ENCODE peak calls at places on chromosomes 3 and 15, in nine cellular contexts. R is caudate nucleus; C is ovary; M is esophagus muscularis mucosa; A is naive thymus-derived CD4-positive, alpha-beta T cell; I is hepatocyte; T is pancreas; E is CD4-positive, alpha-beta memory T cell; N is lung. L is an unnamed sample.

GRCh38 chr15:74420193-74420905 is 13.4 kb downstream of the SEMA7A start:
- DNase-seq in R (no peak), C (no peak), M (no peak), A (no peak), I (no peak), T (peak), E (no peak), N (no peak), L (no peak)

GRCh38 chr3:133996251-133996661 is 33.5 kb downstream of the SLCO2A1 start:
- DNase-seq in R (no peak), C (no peak), M (no peak), A (no peak), I (no peak), T (no peak), E (no peak), N (no peak), L (no peak)

GRCh38 chr3:45199837-45200648 is 26.0 kb downstream of the TMEM158 start:
- DNase-seq in R (no peak), C (no peak), M (no peak), A (no peak), I (peak), T (no peak), E (no peak), N (no peak), L (no peak)

GRCh38 chr15:34325368-34325767 is 12.2 kb downstream of the SLC12A6 start:
- DNase-seq in R (no peak), C (no peak), M (no peak), A (no peak), I (no peak), T (no peak), E (no peak), N (no peak), L (no peak)

GRCh38 chr3:10983219-10983916 is 9.2 kb upstream of the SLC6A1 start:
- DNase-seq in R (no peak), C (no peak), M (no peak), A (no peak), I (peak), T (peak), E (no peak), N (peak), L (no peak)

GRCh38 chr15:46297766-46298165 is 662.9 kb downstream of the SQOR start:
- DNase-seq in R (no peak), C (no peak), M (no peak), A (no peak), I (no peak), T (no peak), E (no peak), N (no peak), L (no peak)

GRCh38 chr15:71780349-71780976 is 29.9 kb upstream of the NR2E3 start:
- DNase-seq in R (no peak), C (no peak), M (no peak), A (no peak), I (peak), T (peak), E (peak), N (no peak), L (no peak)

GRCh38 chr15:69489101-69489571 is 36.5 kb downstream of the RPLP1 start:
- DNase-seq in R (no peak), C (no peak), M (no peak), A (no peak), I (no peak), T (no peak), E (no peak), N (no peak), L (no peak)

GRCh38 chr3:123377173-123377740 is 71.6 kb downstream of the ADCY5 start:
- DNase-seq in R (no peak), C (no peak), M (no peak), A (no peak), I (no peak), T (no peak), E (no peak), N (no peak), L (no peak)

GRCh38 chr3:38605981-38606380 is 43.5 kb downstream of the SCN5A start:
- DNase-seq in R (no peak), C (peak), M (no peak), A (no peak), I (no peak), T (no peak), E (no peak), N (no peak), L (no peak)

GRCh38 chr3:135056084-135056730 is 261.1 kb downstream of the EPHB1 start:
- DNase-seq in R (no peak), C (no peak), M (peak), A (no peak), I (no peak), T (no peak), E (no peak), N (no peak), L (no peak)

GRCh38 chr15:97410907-97411575 is 549.5 kb upstream of the ARRDC4 start:
- DNase-seq in R (no peak), C (no peak), M (no peak), A (no peak), I (no peak), T (no peak), E (no peak), N (no peak), L (no peak)

GRCh38 chr3:30779686-30780287 is 114.7 kb downstream of the GADL1 start:
- DNase-seq in R (no peak), C (no peak), M (no peak), A (no peak), I (peak), T (no peak), E (peak), N (no peak), L (no peak)

GRCh38 chr15:38853608-38854007 is 289.0 kb upstream of the RASGRP1 start:
- DNase-seq in R (no peak), C (no peak), M (no peak), A (no peak), I (peak), T (no peak), E (peak), N (no peak), L (no peak)

GRCh38 chr3:11672396-11672795 is 28.7 kb upstream of the VGLL4 start:
- DNase-seq in R (no peak), C (no peak), M (peak), A (no peak), I (no peak), T (no peak), E (no peak), N (no peak), L (no peak)

GRCh38 chr15:101266034-101266433 is 11.3 kb downstream of the SELENOS start:
- DNase-seq in R (no peak), C (no peak), M (no peak), A (no peak), I (no peak), T (no peak), E (no peak), N (no peak), L (no peak)

GRCh38 chr3:161171113-161171512 is 50.0 kb upstream of the NMD3 start:
- DNase-seq in R (no peak), C (peak), M (no peak), A (no peak), I (peak), T (peak), E (no peak), N (no peak), L (no peak)

GRCh38 chr3:70712449-70713082 is 400.1 kb upstream of the MDFIC2 start:
- DNase-seq in R (no peak), C (no peak), M (no peak), A (no peak), I (no peak), T (no peak), E (no peak), N (no peak), L (no peak)

GRCh38 chr3:169348981-169349942 is 314.2 kb downstream of the MECOM start:
- DNase-seq in R (no peak), C (no peak), M (no peak), A (no peak), I (peak), T (no peak), E (no peak), N (peak), L (no peak)

GRCh38 chr3:100590114-100590839 is 19.1 kb upstream of the ADGRG7 start:
- DNase-seq in R (peak), C (no peak), M (no peak), A (peak), I (peak), T (peak), E (peak), N (peak), L (no peak)

GRCh38 chr3:128455116-128455515 is 11.6 kb downstream of the DNAJB8 start:
- DNase-seq in R (no peak), C (no peak), M (no peak), A (no peak), I (no peak), T (no peak), E (no peak), N (no peak), L (no peak)

GRCh38 chr3:102206506-102207145 is 228.2 kb upstream of the ZPLD1 start:
- DNase-seq in R (no peak), C (peak), M (peak), A (no peak), I (peak), T (peak), E (no peak), N (peak), L (no peak)

GRCh38 chr15:42584031-42584765 is 8.8 kb downstream of the STARD9 start:
- DNase-seq in R (no peak), C (no peak), M (no peak), A (no peak), I (no peak), T (no peak), E (no peak), N (no peak), L (no peak)

GRCh38 chr3:52439426-52440248 is 5.3 kb downstream of the SEMA3G start:
- DNase-seq in R (no peak), C (no peak), M (no peak), A (no peak), I (peak), T (no peak), E (no peak), N (no peak), L (no peak)

GRCh38 chr3:9986230-9986725 is 363 bp downstream of the EMC3 start:
- DNase-seq in R (no peak), C (no peak), M (no peak), A (no peak), I (peak), T (no peak), E (no peak), N (no peak), L (no peak)

GRCh38 chr3:132629928-132630327 is 29.7 kb downstream of the ACAD11 start:
- DNase-seq in R (no peak), C (no peak), M (no peak), A (no peak), I (no peak), T (no peak), E (no peak), N (no peak), L (no peak)

GRCh38 chr3:169508426-169508825 is 155.1 kb downstream of the MECOM start:
- DNase-seq in R (no peak), C (no peak), M (no peak), A (no peak), I (no peak), T (no peak), E (no peak), N (no peak), L (no peak)

GRCh38 chr3:24047513-24047912 is 102.4 kb downstream of the NR1D2 start:
- DNase-seq in R (no peak), C (no peak), M (no peak), A (no peak), I (no peak), T (no peak), E (no peak), N (no peak), L (no peak)

GRCh38 chr3:54783611-54784010 is 144.2 kb downstream of the LRTM1 start:
- DNase-seq in R (no peak), C (no peak), M (no peak), A (no peak), I (no peak), T (no peak), E (no peak), N (no peak), L (no peak)

GRCh38 chr3:14806641-14807263 is 12.0 kb upstream of the FGD5 start:
- DNase-seq in R (no peak), C (no peak), M (no peak), A (no peak), I (no peak), T (no peak), E (no peak), N (no peak), L (no peak)

GRCh38 chr15:85318048-85318731 is 62.2 kb upstream of the AKAP13 start:
- DNase-seq in R (no peak), C (no peak), M (no peak), A (no peak), I (peak), T (no peak), E (no peak), N (no peak), L (no peak)

GRCh38 chr15:66700802-66701421 is 1.1 kb upstream of the SMAD6 start:
- DNase-seq in R (peak), C (peak), M (peak), A (peak), I (peak), T (peak), E (peak), N (peak), L (peak)

GRCh38 chr3:36792342-36792741 is 28.0 kb upstream of the DCLK3 start:
- DNase-seq in R (no peak), C (no peak), M (peak), A (no peak), I (peak), T (no peak), E (no peak), N (no peak), L (no peak)

GRCh38 chr15:46170326-46170725 is 535.5 kb downstream of the SQOR start:
- DNase-seq in R (no peak), C (no peak), M (no peak), A (no peak), I (no peak), T (no peak), E (no peak), N (no peak), L (no peak)

GRCh38 chr3:10419637-10420232 is 85.7 kb downstream of the ATP2B2 start:
- DNase-seq in R (no peak), C (no peak), M (no peak), A (no peak), I (no peak), T (no peak), E (peak), N (no peak), L (no peak)

GRCh38 chr3:71430941-71431552 is 152.5 kb downstream of the FOXP1 start:
- DNase-seq in R (no peak), C (no peak), M (no peak), A (no peak), I (no peak), T (no peak), E (no peak), N (no peak), L (no peak)

GRCh38 chr3:129611812-129612349 is 5.4 kb upstream of the PLXND1 start:
- DNase-seq in R (no peak), C (no peak), M (no peak), A (no peak), I (no peak), T (no peak), E (no peak), N (no peak), L (no peak)

GRCh38 chr3:30352919-30353318 is 253.5 kb upstream of the TGFBR2 start:
- DNase-seq in R (no peak), C (no peak), M (no peak), A (no peak), I (no peak), T (no peak), E (no peak), N (no peak), L (no peak)

GRCh38 chr15:29638011-29638410 is 184.3 kb downstream of the TJP1 start:
- DNase-seq in R (no peak), C (no peak), M (no peak), A (no peak), I (no peak), T (no peak), E (no peak), N (no peak), L (no peak)
- H3K27ac ChIP-seq in R (no peak), C (no peak), M (no peak), A (no peak), I (no peak), T (peak), E (no peak), N (no peak), L (no peak)

GRCh38 chr15:70761931-70762468 is 1.4 kb downstream of the UACA start:
- DNase-seq in R (no peak), C (no peak), M (no peak), A (no peak), I (no peak), T (no peak), E (no peak), N (no peak), L (no peak)

GRCh38 chr15:70758790-70759462 is 4.4 kb downstream of the UACA start:
- DNase-seq in R (no peak), C (no peak), M (no peak), A (no peak), I (no peak), T (no peak), E (no peak), N (no peak), L (no peak)

GRCh38 chr15:70762469-70763119 is 764 bp downstream of the UACA start:
- DNase-seq in R (no peak), C (peak), M (no peak), A (peak), I (peak), T (peak), E (no peak), N (no peak), L (no peak)

GRCh38 chr15:70763120-70763949 is at the start of gene UACA:
- DNase-seq in R (peak), C (peak), M (peak), A (peak), I (peak), T (peak), E (peak), N (peak), L (peak)

GRCh38 chr15:70761046-70761445 is 2.3 kb downstream of the UACA start:
- DNase-seq in R (no peak), C (no peak), M (no peak), A (no peak), I (no peak), T (no peak), E (no peak), N (no peak), L (no peak)
- H3K27ac ChIP-seq in R (no peak), C (no peak), M (no peak), A (no peak), I (peak), T (no peak), E (no peak), N (no peak), L (peak)

GRCh38 chr3:127134887-127135240 is 58.1 kb upstream of the PRR23E start:
- DNase-seq in R (no peak), C (no peak), M (no peak), A (no peak), I (no peak), T (no peak), E (no peak), N (no peak), L (no peak)
- H3K27ac ChIP-seq in R (no peak), C (no peak), M (no peak), A (no peak), I (no peak), T (no peak), E (no peak), N (no peak), L (no peak)

GRCh38 chr3:150523538-150523937 is 22.8 kb downstream of the SERP1 start:
- DNase-seq in R (no peak), C (no peak), M (no peak), A (no peak), I (no peak), T (no peak), E (no peak), N (no peak), L (no peak)

GRCh38 chr3:150531775-150532174 is 14.5 kb downstream of the SERP1 start:
- DNase-seq in R (no peak), C (no peak), M (no peak), A (no peak), I (no peak), T (no peak), E (no peak), N (no peak), L (no peak)

DNA sequence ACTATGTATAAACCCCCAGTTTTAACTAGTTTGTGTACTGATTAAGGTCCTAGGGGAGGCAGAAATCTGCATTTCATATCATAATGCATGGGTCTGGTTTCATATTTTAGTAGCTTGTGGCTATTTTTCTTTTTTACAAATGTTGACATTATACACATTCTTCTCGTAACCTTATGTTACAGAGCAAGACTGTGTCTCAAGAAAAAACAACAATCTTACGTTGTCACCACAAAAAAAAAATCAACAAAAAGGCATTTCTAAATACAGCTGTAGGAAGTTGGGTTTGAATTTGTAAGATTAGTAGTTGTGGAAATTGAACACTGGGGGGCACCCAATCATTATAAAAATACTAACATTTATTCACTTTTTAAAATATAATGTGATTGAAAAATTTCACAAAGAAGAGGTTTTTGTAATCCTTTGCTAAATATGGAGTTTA is 17.9 kb downstream of the SERP1 start:
- DNase-seq in R (no peak), C (no peak), M (no peak), A (no peak), I (no peak), T (no peak), E (peak), N (no peak), L (no peak)
- H3K27ac ChIP-seq in R (no peak), C (no peak), M (no peak), A (no peak), I (no peak), T (no peak), E (no peak), N (no peak), L (no peak)